ENCODE peak calls at places on chromosomes 6 and 20, in nine cellular contexts. E is suprapubic skin, A is prostate gland, B is sigmoid colon, Q is HepG2, Y is transverse colon, L is breast epithelium, J is vagina, V is HCT116. N is an unnamed sample.

GRCh38 chr20:61186771-61187170 is 65.3 kb upstream of the CDH4 start:
- DNase-seq in E (no peak), A (no peak), B (no peak), Q (no peak), Y (no peak), L (no peak), J (no peak), V (no peak), N (no peak)

GRCh38 chr20:52083627-52084232 is 107.8 kb downstream of the ZFP64 start:
- DNase-seq in E (no peak), A (peak; percentile 43), B (peak; percentile 66), Q (peak; percentile 73), Y (peak; percentile 54), L (peak; percentile 32), J (no peak), V (peak; percentile 54), N (peak; percentile 59)

GRCh38 chr6:132023490-132023889 is 72.3 kb upstream of the CCN2 start:
- DNase-seq in E (no peak), A (no peak), B (no peak), Q (peak; percentile 50), Y (no peak), L (no peak), J (no peak), V (peak; percentile 26), N (no peak)

GRCh38 chr6:144098993-144099392 is 3.6 kb upstream of the SF3B5 start:
- DNase-seq in E (no peak), A (no peak), B (no peak), Q (no peak), Y (no peak), L (no peak), J (no peak), V (no peak), N (no peak)

GRCh38 chr20:47373206-47373722 is 16.8 kb upstream of the ZMYND8 start:
- DNase-seq in E (no peak), A (no peak), B (no peak), Q (no peak), Y (no peak), L (no peak), J (no peak), V (no peak), N (no peak)

GRCh38 chr6:154412106-154412820 is 55.7 kb upstream of the IPCEF1 start:
- DNase-seq in E (no peak), A (no peak), B (no peak), Q (no peak), Y (no peak), L (no peak), J (no peak), V (no peak), N (no peak)

GRCh38 chr6:38248500-38249234 is 391.1 kb downstream of the BTBD9 start:
- DNase-seq in E (no peak), A (no peak), B (no peak), Q (no peak), Y (no peak), L (no peak), J (no peak), V (no peak), N (no peak)

GRCh38 chr6:38943964-38944363 is 104.6 kb upstream of the GLP1R start:
- DNase-seq in E (no peak), A (no peak), B (no peak), Q (no peak), Y (no peak), L (no peak), J (no peak), V (no peak), N (no peak)

GRCh38 chr6:21915707-21916399 is 322.3 kb downstream of the SOX4 start:
- DNase-seq in E (no peak), A (no peak), B (no peak), Q (no peak), Y (no peak), L (no peak), J (no peak), V (no peak), N (no peak)

GRCh38 chr20:62818592-62819493 is 2.0 kb downstream of the COL9A3 start:
- DNase-seq in E (no peak), A (no peak), B (peak; percentile 87), Q (peak; percentile 96), Y (peak; percentile 56), L (no peak), J (no peak), V (no peak), N (peak; percentile 81)

GRCh38 chr20:18524646-18525045 is 16.9 kb downstream of the SEC23B start:
- DNase-seq in E (no peak), A (no peak), B (no peak), Q (no peak), Y (no peak), L (no peak), J (no peak), V (no peak), N (no peak)

GRCh38 chr20:38434770-38435554 is at the start of gene SNHG17:
- DNase-seq in E (peak; percentile 94), A (peak; percentile 84), B (peak; percentile 93), Q (peak; percentile 95), Y (peak; percentile 93), L (peak; percentile 76), J (no peak), V (peak; percentile 87), N (peak; percentile 93)

GRCh38 chr6:125312478-125312877 is 10.7 kb upstream of the HDDC2 start:
- DNase-seq in E (no peak), A (no peak), B (no peak), Q (no peak), Y (no peak), L (no peak), J (no peak), V (no peak), N (peak; percentile 52)

GRCh38 chr6:158694913-158695312 is 45.1 kb downstream of the SYTL3 start:
- DNase-seq in E (no peak), A (no peak), B (peak; percentile 1), Q (no peak), Y (no peak), L (no peak), J (no peak), V (no peak), N (no peak)
- H3K27ac ChIP-seq in E (no peak overlapping the region), A (no peak overlapping the region), B (no peak overlapping the region), Q (no peak overlapping the region), Y (no peak overlapping the region), L (no peak overlapping the region), J (no peak overlapping the region), V (no peak overlapping the region), N (no peak overlapping the region)

DNA sequence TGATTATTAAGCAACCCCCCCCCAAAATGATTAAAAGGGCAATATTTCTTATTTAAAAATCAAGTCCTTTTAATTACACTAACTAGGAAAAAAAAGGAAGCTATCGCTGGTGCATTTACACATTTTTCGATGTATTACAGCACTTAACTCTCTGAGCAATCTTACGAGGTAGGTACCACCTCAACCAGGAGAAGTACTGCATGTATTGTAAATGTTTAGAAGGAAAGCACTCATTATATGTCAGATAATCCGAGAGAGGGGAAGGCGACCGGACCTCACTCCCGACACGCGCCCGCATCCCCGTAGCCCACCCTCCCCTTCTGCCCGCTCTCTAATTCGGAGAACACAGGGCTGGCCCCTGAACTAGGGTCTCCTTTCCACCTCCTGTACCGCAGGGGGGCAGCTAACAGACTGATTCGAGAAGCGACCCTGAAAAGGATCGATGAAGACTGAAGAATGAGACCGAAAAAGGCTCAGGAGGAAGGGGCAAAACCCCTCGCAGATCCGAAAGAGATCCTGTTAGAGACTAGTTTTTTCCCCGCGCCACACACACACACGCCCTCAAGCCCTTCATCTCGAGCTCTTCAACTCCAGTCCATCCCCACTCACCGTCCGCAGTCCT is 337 bp downstream of the ESF1 start:
- DNase-seq in E (no peak), A (no peak), B (no peak), Q (no peak), Y (no peak), L (no peak), J (no peak), V (no peak), N (no peak)
- TF ChIP-seq POLR2A in E (no peak), A (no peak), B (no peak), Q (peak; percentile 97), Y (no peak), L (no peak), J (no peak), V (peak; percentile 87), N (no peak)

GRCh38 chr6:86331265-86331840 is 606.0 kb upstream of the HTR1E start:
- DNase-seq in E (no peak), A (no peak), B (no peak), Q (no peak), Y (no peak), L (no peak), J (no peak), V (no peak), N (no peak)

DNA sequence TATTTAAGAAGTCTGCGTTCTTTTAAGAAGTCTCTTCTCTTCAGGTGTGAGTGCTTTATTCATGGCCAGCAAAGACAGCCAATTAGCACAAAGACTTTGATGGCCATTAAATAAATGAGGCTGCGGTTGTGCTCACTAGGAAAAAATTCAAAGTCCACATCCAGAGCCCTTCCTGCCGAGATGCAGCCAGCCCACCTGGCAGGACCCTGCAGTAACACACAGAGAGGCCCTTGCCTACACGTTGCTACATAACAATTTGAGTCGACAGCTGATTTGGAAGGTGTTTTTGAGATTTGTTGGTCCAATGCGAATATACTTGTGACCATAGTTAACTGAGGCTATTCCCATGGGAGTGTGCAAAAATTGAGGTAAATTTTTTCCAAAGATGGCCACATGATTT is 605.4 kb upstream of the HTR1E start:
- DNase-seq in E (no peak), A (no peak), B (no peak), Q (no peak), Y (no peak), L (no peak), J (no peak), V (no peak), N (no peak)
- TF ChIP-seq POLR2AphosphoS5 in E (no peak), A (no peak), B (no peak), Q (no peak), Y (no peak), L (no peak), J (no peak), V (no peak), N (no peak)

DNA sequence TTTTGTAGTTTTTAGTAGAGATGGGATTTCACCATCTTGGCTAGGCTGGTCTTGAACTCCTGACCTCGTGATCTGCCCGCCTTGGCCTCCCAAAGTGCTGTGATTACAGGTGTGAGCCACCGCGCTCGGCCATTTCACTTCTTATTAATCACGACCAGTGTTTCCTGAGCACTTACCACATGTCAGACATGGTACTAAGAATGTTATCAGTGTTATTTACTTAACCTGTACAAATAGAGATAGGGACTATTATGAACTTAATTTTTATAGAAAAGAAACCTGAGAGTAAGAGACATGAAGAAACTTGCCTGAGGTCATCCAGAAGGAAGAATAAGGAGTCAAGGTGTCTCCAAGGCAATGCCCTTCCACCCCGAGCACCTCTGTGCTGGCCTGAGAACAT is 29.3 kb upstream of the EZR start:
- DNase-seq in E (no peak), A (no peak), B (no peak), Q (no peak), Y (no peak), L (no peak), J (no peak), V (no peak), N (peak; percentile 78)
- H3K27ac ChIP-seq in E (peak overlapping the region; percentile 94), A (no peak overlapping the region), B (no peak overlapping the region), Q (no peak overlapping the region), Y (peak overlapping the region; percentile 90), L (no peak overlapping the region), J (no peak overlapping the region), V (peak overlapping the region; percentile 85), N (peak overlapping the region; percentile 87)

N was measured in stomach.